ENCODE peak calls at places on chromosomes 3 and 15, in seven cellular contexts. One of them, this sample, is unnamed.

GRCh38 chr15:64110945-64111678 is 15.3 kb downstream of the SNX1 start:
- DNase-seq in stimulated activated CD8-positive, alpha-beta memory T cell treated with anti-CD3 and anti-CD28 coated beads, Interleukin-4, amount 100 ng/mL, for 1 hour: no peak
- DNase-seq in stimulated activated CD4-positive, alpha-beta T cell treated with anti-CD3 and anti-CD28 coated beads, Interleukin-2, amount 100 ng/mL, for 48 hours: no peak
- DNase-seq in T-helper 17 cell: no peak
- DNase-seq in amniotic epithelial cell: no peak
- DNase-seq in foreskin fibroblast: no peak
- DNase-seq in GM12891: no peak
- DNase-seq in this sample: no peak

GRCh38 chr3:47836986-47837385 is 34.0 kb downstream of the DHX30 start:
- DNase-seq in stimulated activated CD8-positive, alpha-beta memory T cell treated with anti-CD3 and anti-CD28 coated beads, Interleukin-4, amount 100 ng/mL, for 1 hour: no peak
- DNase-seq in stimulated activated CD4-positive, alpha-beta T cell treated with anti-CD3 and anti-CD28 coated beads, Interleukin-2, amount 100 ng/mL, for 48 hours: no peak
- DNase-seq in T-helper 17 cell: no peak
- DNase-seq in amniotic epithelial cell: no peak
- DNase-seq in foreskin fibroblast: no peak
- DNase-seq in GM12891: no peak
- DNase-seq in this sample: no peak

GRCh38 chr3:72238341-72238740 is 453.4 kb upstream of the PROK2 start:
- DNase-seq in stimulated activated CD8-positive, alpha-beta memory T cell treated with anti-CD3 and anti-CD28 coated beads, Interleukin-4, amount 100 ng/mL, for 1 hour: no peak
- DNase-seq in stimulated activated CD4-positive, alpha-beta T cell treated with anti-CD3 and anti-CD28 coated beads, Interleukin-2, amount 100 ng/mL, for 48 hours: no peak
- DNase-seq in T-helper 17 cell: no peak
- DNase-seq in amniotic epithelial cell: peak; percentile 64
- DNase-seq in foreskin fibroblast: no peak
- DNase-seq in GM12891: no peak
- DNase-seq in this sample: no peak

GRCh38 chr3:181487236-181487978 is 224.3 kb upstream of the SOX2 start:
- DNase-seq in stimulated activated CD8-positive, alpha-beta memory T cell treated with anti-CD3 and anti-CD28 coated beads, Interleukin-4, amount 100 ng/mL, for 1 hour: no peak
- DNase-seq in stimulated activated CD4-positive, alpha-beta T cell treated with anti-CD3 and anti-CD28 coated beads, Interleukin-2, amount 100 ng/mL, for 48 hours: no peak
- DNase-seq in T-helper 17 cell: no peak
- DNase-seq in amniotic epithelial cell: no peak
- DNase-seq in foreskin fibroblast: no peak
- DNase-seq in GM12891: no peak
- DNase-seq in this sample: no peak

GRCh38 chr3:61821823-61822251 is 260.5 kb downstream of the PTPRG start:
- DNase-seq in stimulated activated CD8-positive, alpha-beta memory T cell treated with anti-CD3 and anti-CD28 coated beads, Interleukin-4, amount 100 ng/mL, for 1 hour: no peak
- DNase-seq in stimulated activated CD4-positive, alpha-beta T cell treated with anti-CD3 and anti-CD28 coated beads, Interleukin-2, amount 100 ng/mL, for 48 hours: no peak
- DNase-seq in T-helper 17 cell: no peak
- DNase-seq in amniotic epithelial cell: peak; percentile 38
- DNase-seq in foreskin fibroblast: peak; percentile 56
- DNase-seq in GM12891: no peak
- DNase-seq in this sample: no peak

GRCh38 chr3:194198938-194199337 is 63.0 kb downstream of the HES1 start:
- DNase-seq in stimulated activated CD8-positive, alpha-beta memory T cell treated with anti-CD3 and anti-CD28 coated beads, Interleukin-4, amount 100 ng/mL, for 1 hour: no peak
- DNase-seq in stimulated activated CD4-positive, alpha-beta T cell treated with anti-CD3 and anti-CD28 coated beads, Interleukin-2, amount 100 ng/mL, for 48 hours: no peak
- DNase-seq in T-helper 17 cell: no peak
- DNase-seq in amniotic epithelial cell: no peak
- DNase-seq in foreskin fibroblast: no peak
- DNase-seq in GM12891: no peak
- DNase-seq in this sample: no peak

GRCh38 chr3:155730843-155731242 is 14.0 kb downstream of the PLCH1 start:
- DNase-seq in stimulated activated CD8-positive, alpha-beta memory T cell treated with anti-CD3 and anti-CD28 coated beads, Interleukin-4, amount 100 ng/mL, for 1 hour: no peak
- DNase-seq in stimulated activated CD4-positive, alpha-beta T cell treated with anti-CD3 and anti-CD28 coated beads, Interleukin-2, amount 100 ng/mL, for 48 hours: no peak
- DNase-seq in T-helper 17 cell: no peak
- DNase-seq in amniotic epithelial cell: no peak
- DNase-seq in foreskin fibroblast: no peak
- DNase-seq in GM12891: no peak
- DNase-seq in this sample: no peak

GRCh38 chr15:47736123-47736786 is 18.9 kb downstream of the SEMA6D start:
- DNase-seq in stimulated activated CD8-positive, alpha-beta memory T cell treated with anti-CD3 and anti-CD28 coated beads, Interleukin-4, amount 100 ng/mL, for 1 hour: no peak
- DNase-seq in stimulated activated CD4-positive, alpha-beta T cell treated with anti-CD3 and anti-CD28 coated beads, Interleukin-2, amount 100 ng/mL, for 48 hours: no peak
- DNase-seq in T-helper 17 cell: no peak
- DNase-seq in amniotic epithelial cell: peak; percentile 74
- DNase-seq in foreskin fibroblast: no peak
- DNase-seq in GM12891: no peak
- DNase-seq in this sample: no peak